ENCODE peak calls at places on chromosome 1, in ten cellular contexts. S is GM10248, N is H9, Z is activated B cell treated with CpG ODN at 0.5 μM for 24 hours, C is right atrium auricular region, B is brain microvascular endothelial cell, H is MCF 10A, F is progenitor cell of endocrine pancreas, U is stomach, R is Peyer's patch. G is an unnamed sample.

GRCh38 chr1:238488406-238488805 is 597.7 kb upstream of the ZP4 start:
- DNase-seq in S (no peak), N (no peak), Z (no peak), C (no peak), B (no peak), H (no peak), F (no peak), U (no peak), R (no peak), G (no peak)

GRCh38 chr1:34266127-34266951 is 89.6 kb downstream of the C1orf94 start:
- DNase-seq in S (no peak), N (peak; percentile 42), Z (no peak), C (no peak), B (no peak), H (no peak), F (no peak), U (no peak), R (no peak), G (no peak)

GRCh38 chr1:221972262-221973235 is 230.7 kb upstream of the DUSP10 start:
- DNase-seq in S (no peak), N (peak; percentile 52), Z (no peak), C (no peak), B (no peak), H (no peak), F (no peak), U (no peak), R (no peak), G (no peak)

GRCh38 chr1:76687324-76688018 is 179.8 kb upstream of the ST6GALNAC5 start:
- DNase-seq in S (no peak), N (no peak), Z (no peak), C (no peak), B (no peak), H (no peak), F (no peak), U (no peak), R (no peak), G (no peak)

GRCh38 chr1:63454269-63454668 is 68.8 kb downstream of the ITGB3BP start:
- DNase-seq in S (no peak), N (no peak), Z (no peak), C (no peak), B (no peak), H (no peak), F (no peak), U (no peak), R (no peak), G (no peak)

GRCh38 chr1:228155596-228156517 is 6.1 kb downstream of the GJC2 start:
- DNase-seq in S (no peak), N (no peak), Z (no peak), C (no peak), B (no peak), H (no peak), F (no peak), U (no peak), R (no peak), G (no peak)

GRCh38 chr1:25020851-25021585 is 90.9 kb upstream of the RUNX3 start:
- DNase-seq in S (no peak), N (peak; percentile 40), Z (no peak), C (no peak), B (no peak), H (no peak), F (no peak), U (no peak), R (no peak), G (no peak)

GRCh38 chr1:225735252-225736149 is 42.1 kb upstream of the SRP9 start:
- DNase-seq in S (no peak), N (no peak), Z (no peak), C (peak; percentile 93), B (peak; percentile 95), H (peak; percentile 100), F (no peak), U (peak; percentile 74), R (peak; percentile 59), G (no peak)

GRCh38 chr1:15168479-15168878 is 14.9 kb downstream of the TMEM51 start:
- DNase-seq in S (no peak), N (no peak), Z (no peak), C (no peak), B (peak; percentile 98), H (peak; percentile 60), F (no peak), U (no peak), R (no peak), G (no peak)

GRCh38 chr1:115539061-115539460 is 102.7 kb upstream of the VANGL1 start:
- DNase-seq in S (no peak), N (no peak), Z (no peak), C (no peak), B (no peak), H (no peak), F (no peak), U (no peak), R (no peak), G (no peak)

GRCh38 chr1:213176341-213176740 is 125.3 kb downstream of the RPS6KC1 start:
- DNase-seq in S (no peak), N (no peak), Z (no peak), C (no peak), B (no peak), H (no peak), F (no peak), U (no peak), R (no peak), G (no peak)

GRCh38 chr1:219123041-219123440 is 50.6 kb upstream of the LYPLAL1 start:
- DNase-seq in S (no peak), N (no peak), Z (no peak), C (no peak), B (no peak), H (no peak), F (no peak), U (no peak), R (no peak), G (no peak)

GRCh38 chr1:167517535-167518330 is 596 bp downstream of the CD247 start:
- DNase-seq in S (no peak), N (no peak), Z (no peak), C (no peak), B (peak; percentile 69), H (peak; percentile 88), F (no peak), U (no peak), R (peak; percentile 75), G (no peak)

GRCh38 chr1:148318123-148318899 is 164.8 kb downstream of the PPIAL4G start:
- DNase-seq in S (peak; percentile 69), N (no peak), Z (peak; percentile 45), C (peak; percentile 62), B (no peak), H (no peak), F (no peak), U (no peak), R (peak; percentile 83), G (peak; percentile 77)

GRCh38 chr1:46196609-46197008 is 1.6 kb downstream of the POMGNT1 start:
- DNase-seq in S (no peak), N (no peak), Z (no peak), C (no peak), B (no peak), H (no peak), F (no peak), U (no peak), R (no peak), G (no peak)

GRCh38 chr1:46197551-46198025 is 646 bp downstream of the POMGNT1 start:
- DNase-seq in S (no peak), N (peak; percentile 53), Z (no peak), C (no peak), B (no peak), H (no peak), F (no peak), U (no peak), R (no peak), G (no peak)

GRCh38 chr1:46199233-46199749 is 1.1 kb upstream of the POMGNT1 start:
- DNase-seq in S (no peak), N (no peak), Z (no peak), C (no peak), B (no peak), H (no peak), F (no peak), U (no peak), R (no peak), G (no peak)

GRCh38 chr1:46194641-46195179 is 3.5 kb downstream of the POMGNT1 start:
- DNase-seq in S (no peak), N (no peak), Z (no peak), C (no peak), B (no peak), H (no peak), F (no peak), U (no peak), R (no peak), G (no peak)

DNA sequence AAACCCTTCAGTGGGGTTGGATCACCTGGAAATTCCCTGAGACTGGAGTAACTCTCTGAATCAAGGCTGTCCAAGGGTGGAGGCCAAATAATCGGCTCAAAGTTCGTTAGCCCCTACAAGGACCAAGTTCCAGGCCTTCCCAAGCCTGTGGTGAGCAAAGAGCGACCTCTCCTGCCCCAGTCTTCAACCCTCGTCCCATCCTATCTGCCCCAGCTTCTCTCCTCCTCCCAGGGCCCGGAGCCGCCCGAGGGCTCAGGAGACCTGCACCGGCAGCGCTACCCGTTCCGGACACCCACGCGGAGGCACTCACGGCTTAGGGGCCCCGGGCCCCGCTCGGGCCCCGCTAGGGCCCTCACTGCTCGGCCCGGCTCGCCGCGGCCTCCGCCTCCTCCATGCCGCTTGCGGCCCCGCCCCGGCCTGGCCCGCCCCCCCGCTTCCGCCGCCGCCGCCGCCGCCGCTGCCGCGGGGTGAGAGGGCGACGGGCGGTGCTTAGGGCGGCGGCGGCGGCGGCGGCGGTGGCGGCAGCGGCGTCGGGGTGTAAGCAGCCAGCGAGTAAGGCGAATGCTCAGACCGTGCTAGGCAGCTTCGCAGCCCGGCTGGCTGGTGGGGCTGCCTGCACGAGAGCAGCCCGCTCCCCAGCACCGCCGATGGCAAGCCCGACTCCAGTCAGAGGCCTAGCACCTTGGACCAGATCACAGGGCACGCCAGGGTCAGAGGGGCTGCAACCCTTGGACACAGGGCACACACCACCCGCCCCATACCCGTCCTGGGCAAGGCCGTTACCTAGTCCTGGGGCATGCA is at the start of gene POMGNT1:
- DNase-seq in S (peak; percentile 95), N (peak; percentile 68), Z (peak; percentile 84), C (no peak), B (peak; percentile 16), H (peak; percentile 73), F (peak; percentile 60), U (peak; percentile 75), R (peak; percentile 83), G (peak; percentile 97)
- TF ChIP-seq CTCF in S (peak; percentile 10), N (peak; percentile 30), Z (no peak), C (no peak), B (peak; percentile 18), H (peak; percentile 24), F (no peak), U (no peak), R (peak; percentile 45), G (no peak)

GRCh38 chr1:32525661-32526444 is 13.4 kb upstream of the ZBTB8A start:
- DNase-seq in S (no peak), N (no peak), Z (no peak), C (no peak), B (no peak), H (no peak), F (no peak), U (no peak), R (no peak), G (no peak)
- TF ChIP-seq CTCF in S (no peak), N (no peak), Z (no peak), C (no peak), B (no peak), H (no peak), F (no peak), U (no peak), R (no peak), G (no peak)

GRCh38 chr1:94599090-94599813 is 57.7 kb upstream of the F3 start:
- DNase-seq in S (no peak), N (peak; percentile 75), Z (no peak), C (no peak), B (no peak), H (peak; percentile 75), F (no peak), U (peak; percentile 62), R (no peak), G (no peak)
- TF ChIP-seq CTCF in S (no peak), N (peak; percentile 71), Z (no peak), C (peak; percentile 31), B (peak; percentile 72), H (peak; percentile 43), F (peak; percentile 39), U (no peak), R (peak; percentile 42), G (no peak)

GRCh38 chr1:113255728-113256347 is 134.5 kb upstream of the MAGI3 start:
- DNase-seq in S (no peak), N (peak; percentile 42), Z (no peak), C (no peak), B (no peak), H (no peak), F (no peak), U (peak; percentile 51), R (no peak), G (no peak)
- TF ChIP-seq CTCF in S (no peak), N (no peak), Z (no peak), C (no peak), B (no peak), H (no peak), F (no peak), U (no peak), R (no peak), G (no peak)